ENCODE peak calls at places on chromosomes 16 and 17, in nine cellular contexts. One of them, this sample, is unnamed.

GRCh38 chr17:4782652-4783051 is 3.5 kb downstream of the VMO1 start:
- DNase-seq in COLO829: no peak
- DNase-seq in M059J: no peak
- DNase-seq in stimulated activated CD4-positive, alpha-beta T cell treated with anti-CD3 and anti-CD28 coated beads, Interleukin-4, amount 100 ng/mL, for 1 hour: no peak
- DNase-seq in GM19239: no peak
- DNase-seq in RWPE1: no peak
- DNase-seq in activated CD4-positive, alpha-beta T cell treated with anti-CD3 and anti-CD28 coated beads, Interleukin-2, amount 50 U/mL, for 24 hours: no peak
- DNase-seq in Peyer's patch: no peak
- DNase-seq in caudate nucleus: no peak
- DNase-seq in this sample: no peak

GRCh38 chr16:424623-425081 is 797 bp upstream of the RAB11FIP3 start:
- DNase-seq in Peyer's patch: no peak
- DNase-seq in RWPE1: no peak
- DNase-seq in activated CD4-positive, alpha-beta T cell treated with anti-CD3 and anti-CD28 coated beads, Interleukin-2, amount 50 U/mL, for 24 hours: no peak
- DNase-seq in COLO829: no peak
- DNase-seq in stimulated activated CD4-positive, alpha-beta T cell treated with anti-CD3 and anti-CD28 coated beads, Interleukin-4, amount 100 ng/mL, for 1 hour: no peak
- DNase-seq in M059J: peak; percentile 62
- DNase-seq in caudate nucleus: no peak
- DNase-seq in GM19239: no peak
- DNase-seq in this sample: peak; percentile 92

GRCh38 chr16:88318521-88318920 is 64.2 kb upstream of the ZNF469 start:
- DNase-seq in activated CD4-positive, alpha-beta T cell treated with anti-CD3 and anti-CD28 coated beads, Interleukin-2, amount 50 U/mL, for 24 hours: no peak
- DNase-seq in Peyer's patch: no peak
- DNase-seq in COLO829: no peak
- DNase-seq in RWPE1: no peak
- DNase-seq in GM19239: no peak
- DNase-seq in M059J: no peak
- DNase-seq in caudate nucleus: no peak
- DNase-seq in stimulated activated CD4-positive, alpha-beta T cell treated with anti-CD3 and anti-CD28 coated beads, Interleukin-4, amount 100 ng/mL, for 1 hour: no peak
- DNase-seq in this sample: no peak

GRCh38 chr17:74639704-74640142 is 16.2 kb upstream of the CD300E start:
- DNase-seq in Peyer's patch: peak; percentile 22
- DNase-seq in caudate nucleus: no peak
- DNase-seq in stimulated activated CD4-positive, alpha-beta T cell treated with anti-CD3 and anti-CD28 coated beads, Interleukin-4, amount 100 ng/mL, for 1 hour: no peak
- DNase-seq in COLO829: no peak
- DNase-seq in GM19239: no peak
- DNase-seq in RWPE1: no peak
- DNase-seq in M059J: peak; percentile 5
- DNase-seq in activated CD4-positive, alpha-beta T cell treated with anti-CD3 and anti-CD28 coated beads, Interleukin-2, amount 50 U/mL, for 24 hours: no peak
- DNase-seq in this sample: no peak

GRCh38 chr16:30472328-30472942 is at the start of gene ITGAL:
- DNase-seq in Peyer's patch: peak; percentile 84
- DNase-seq in caudate nucleus: no peak
- DNase-seq in activated CD4-positive, alpha-beta T cell treated with anti-CD3 and anti-CD28 coated beads, Interleukin-2, amount 50 U/mL, for 24 hours: peak; percentile 88
- DNase-seq in RWPE1: no peak
- DNase-seq in COLO829: no peak
- DNase-seq in M059J: no peak
- DNase-seq in GM19239: peak; percentile 82
- DNase-seq in stimulated activated CD4-positive, alpha-beta T cell treated with anti-CD3 and anti-CD28 coated beads, Interleukin-4, amount 100 ng/mL, for 1 hour: peak; percentile 79
- DNase-seq in this sample: peak; percentile 27

GRCh38 chr17:42179911-42180410 is 981 bp downstream of the KCNH4 start:
- DNase-seq in GM19239: no peak
- DNase-seq in COLO829: peak; percentile 74
- DNase-seq in activated CD4-positive, alpha-beta T cell treated with anti-CD3 and anti-CD28 coated beads, Interleukin-2, amount 50 U/mL, for 24 hours: no peak
- DNase-seq in RWPE1: peak; percentile 67
- DNase-seq in caudate nucleus: no peak
- DNase-seq in M059J: peak; percentile 36
- DNase-seq in Peyer's patch: no peak
- DNase-seq in stimulated activated CD4-positive, alpha-beta T cell treated with anti-CD3 and anti-CD28 coated beads, Interleukin-4, amount 100 ng/mL, for 1 hour: peak; percentile 31
- DNase-seq in this sample: no peak

GRCh38 chr17:73410586-73411329 is 99.0 kb upstream of the CDC42EP4 start:
- DNase-seq in caudate nucleus: no peak
- DNase-seq in RWPE1: no peak
- DNase-seq in stimulated activated CD4-positive, alpha-beta T cell treated with anti-CD3 and anti-CD28 coated beads, Interleukin-4, amount 100 ng/mL, for 1 hour: no peak
- DNase-seq in COLO829: no peak
- DNase-seq in M059J: no peak
- DNase-seq in Peyer's patch: no peak
- DNase-seq in GM19239: no peak
- DNase-seq in activated CD4-positive, alpha-beta T cell treated with anti-CD3 and anti-CD28 coated beads, Interleukin-2, amount 50 U/mL, for 24 hours: no peak
- DNase-seq in this sample: no peak

GRCh38 chr16:12489362-12489761 is 314.3 kb downstream of the CPPED1 start:
- DNase-seq in RWPE1: no peak
- DNase-seq in Peyer's patch: no peak
- DNase-seq in M059J: no peak
- DNase-seq in COLO829: no peak
- DNase-seq in stimulated activated CD4-positive, alpha-beta T cell treated with anti-CD3 and anti-CD28 coated beads, Interleukin-4, amount 100 ng/mL, for 1 hour: no peak
- DNase-seq in caudate nucleus: no peak
- DNase-seq in activated CD4-positive, alpha-beta T cell treated with anti-CD3 and anti-CD28 coated beads, Interleukin-2, amount 50 U/mL, for 24 hours: no peak
- DNase-seq in GM19239: no peak
- DNase-seq in this sample: peak; percentile 70

GRCh38 chr16:67445441-67445912 is 14.6 kb downstream of the HSD11B2 start:
- DNase-seq in RWPE1: no peak
- DNase-seq in caudate nucleus: no peak
- DNase-seq in COLO829: no peak
- DNase-seq in Peyer's patch: no peak
- DNase-seq in GM19239: no peak
- DNase-seq in activated CD4-positive, alpha-beta T cell treated with anti-CD3 and anti-CD28 coated beads, Interleukin-2, amount 50 U/mL, for 24 hours: no peak
- DNase-seq in M059J: no peak
- DNase-seq in stimulated activated CD4-positive, alpha-beta T cell treated with anti-CD3 and anti-CD28 coated beads, Interleukin-4, amount 100 ng/mL, for 1 hour: no peak
- DNase-seq in this sample: no peak

GRCh38 chr17:68497885-68498319 is 14.3 kb upstream of the PRKAR1A start:
- DNase-seq in Peyer's patch: peak; percentile 61
- DNase-seq in GM19239: peak; percentile 75
- DNase-seq in caudate nucleus: no peak
- DNase-seq in stimulated activated CD4-positive, alpha-beta T cell treated with anti-CD3 and anti-CD28 coated beads, Interleukin-4, amount 100 ng/mL, for 1 hour: no peak
- DNase-seq in RWPE1: no peak
- DNase-seq in M059J: no peak
- DNase-seq in COLO829: no peak
- DNase-seq in activated CD4-positive, alpha-beta T cell treated with anti-CD3 and anti-CD28 coated beads, Interleukin-2, amount 50 U/mL, for 24 hours: no peak
- DNase-seq in this sample: no peak

GRCh38 chr16:72858611-72859493 is 189.1 kb downstream of the ZFHX3 start:
- DNase-seq in stimulated activated CD4-positive, alpha-beta T cell treated with anti-CD3 and anti-CD28 coated beads, Interleukin-4, amount 100 ng/mL, for 1 hour: no peak
- DNase-seq in Peyer's patch: no peak
- DNase-seq in activated CD4-positive, alpha-beta T cell treated with anti-CD3 and anti-CD28 coated beads, Interleukin-2, amount 50 U/mL, for 24 hours: no peak
- DNase-seq in COLO829: no peak
- DNase-seq in GM19239: no peak
- DNase-seq in RWPE1: no peak
- DNase-seq in M059J: no peak
- DNase-seq in caudate nucleus: no peak
- DNase-seq in this sample: peak; percentile 79

GRCh38 chr16:27514806-27515205 is 34.9 kb downstream of the GTF3C1 start:
- DNase-seq in stimulated activated CD4-positive, alpha-beta T cell treated with anti-CD3 and anti-CD28 coated beads, Interleukin-4, amount 100 ng/mL, for 1 hour: no peak
- DNase-seq in M059J: no peak
- DNase-seq in caudate nucleus: no peak
- DNase-seq in COLO829: no peak
- DNase-seq in Peyer's patch: no peak
- DNase-seq in activated CD4-positive, alpha-beta T cell treated with anti-CD3 and anti-CD28 coated beads, Interleukin-2, amount 50 U/mL, for 24 hours: no peak
- DNase-seq in RWPE1: no peak
- DNase-seq in GM19239: no peak
- DNase-seq in this sample: no peak

GRCh38 chr16:518858-519257 is 8.7 kb upstream of the CAPN15 start:
- DNase-seq in M059J: no peak
- DNase-seq in caudate nucleus: no peak
- DNase-seq in COLO829: no peak
- DNase-seq in stimulated activated CD4-positive, alpha-beta T cell treated with anti-CD3 and anti-CD28 coated beads, Interleukin-4, amount 100 ng/mL, for 1 hour: no peak
- DNase-seq in RWPE1: no peak
- DNase-seq in GM19239: no peak
- DNase-seq in activated CD4-positive, alpha-beta T cell treated with anti-CD3 and anti-CD28 coated beads, Interleukin-2, amount 50 U/mL, for 24 hours: no peak
- DNase-seq in Peyer's patch: no peak
- DNase-seq in this sample: no peak

GRCh38 chr16:80591071-80591935 is 50.5 kb downstream of the DYNLRB2 start:
- DNase-seq in stimulated activated CD4-positive, alpha-beta T cell treated with anti-CD3 and anti-CD28 coated beads, Interleukin-4, amount 100 ng/mL, for 1 hour: no peak
- DNase-seq in RWPE1: no peak
- DNase-seq in GM19239: no peak
- DNase-seq in activated CD4-positive, alpha-beta T cell treated with anti-CD3 and anti-CD28 coated beads, Interleukin-2, amount 50 U/mL, for 24 hours: peak; percentile 2
- DNase-seq in M059J: peak; percentile 70
- DNase-seq in Peyer's patch: no peak
- DNase-seq in caudate nucleus: no peak
- DNase-seq in COLO829: no peak
- DNase-seq in this sample: no peak

GRCh38 chr17:78995761-78996451 is 13.7 kb downstream of the CANT1 start:
- DNase-seq in caudate nucleus: no peak
- DNase-seq in M059J: no peak
- DNase-seq in COLO829: no peak
- DNase-seq in activated CD4-positive, alpha-beta T cell treated with anti-CD3 and anti-CD28 coated beads, Interleukin-2, amount 50 U/mL, for 24 hours: no peak
- DNase-seq in stimulated activated CD4-positive, alpha-beta T cell treated with anti-CD3 and anti-CD28 coated beads, Interleukin-4, amount 100 ng/mL, for 1 hour: no peak
- DNase-seq in RWPE1: no peak
- DNase-seq in GM19239: no peak
- DNase-seq in Peyer's patch: no peak
- DNase-seq in this sample: peak; percentile 82

GRCh38 chr16:56513972-56514371 is 5.9 kb downstream of the BBS2 start:
- DNase-seq in COLO829: peak; percentile 36
- DNase-seq in GM19239: no peak
- DNase-seq in caudate nucleus: no peak
- DNase-seq in M059J: peak; percentile 69
- DNase-seq in RWPE1: peak; percentile 52
- DNase-seq in Peyer's patch: peak; percentile 48
- DNase-seq in activated CD4-positive, alpha-beta T cell treated with anti-CD3 and anti-CD28 coated beads, Interleukin-2, amount 50 U/mL, for 24 hours: peak; percentile 10
- DNase-seq in stimulated activated CD4-positive, alpha-beta T cell treated with anti-CD3 and anti-CD28 coated beads, Interleukin-4, amount 100 ng/mL, for 1 hour: peak; percentile 35
- DNase-seq in this sample: peak; percentile 41

GRCh38 chr16:66154801-66155200 is 211.7 kb upstream of the CDH5 start:
- DNase-seq in activated CD4-positive, alpha-beta T cell treated with anti-CD3 and anti-CD28 coated beads, Interleukin-2, amount 50 U/mL, for 24 hours: no peak
- DNase-seq in Peyer's patch: no peak
- DNase-seq in M059J: no peak
- DNase-seq in COLO829: no peak
- DNase-seq in stimulated activated CD4-positive, alpha-beta T cell treated with anti-CD3 and anti-CD28 coated beads, Interleukin-4, amount 100 ng/mL, for 1 hour: no peak
- DNase-seq in caudate nucleus: no peak
- DNase-seq in RWPE1: no peak
- DNase-seq in GM19239: no peak
- DNase-seq in this sample: no peak

GRCh38 chr17:34654871-34655270 is 75.5 kb downstream of the TMEM132E start:
- DNase-seq in GM19239: no peak
- DNase-seq in Peyer's patch: no peak
- DNase-seq in COLO829: no peak
- DNase-seq in activated CD4-positive, alpha-beta T cell treated with anti-CD3 and anti-CD28 coated beads, Interleukin-2, amount 50 U/mL, for 24 hours: no peak
- DNase-seq in M059J: no peak
- DNase-seq in RWPE1: no peak
- DNase-seq in stimulated activated CD4-positive, alpha-beta T cell treated with anti-CD3 and anti-CD28 coated beads, Interleukin-4, amount 100 ng/mL, for 1 hour: no peak
- DNase-seq in caudate nucleus: no peak
- DNase-seq in this sample: no peak

GRCh38 chr17:6712058-6712853 is 913 bp downstream of the SLC13A5 start:
- DNase-seq in M059J: peak; percentile 63
- DNase-seq in Peyer's patch: no peak
- DNase-seq in stimulated activated CD4-positive, alpha-beta T cell treated with anti-CD3 and anti-CD28 coated beads, Interleukin-4, amount 100 ng/mL, for 1 hour: no peak
- DNase-seq in caudate nucleus: no peak
- DNase-seq in COLO829: peak; percentile 20
- DNase-seq in RWPE1: peak; percentile 76
- DNase-seq in activated CD4-positive, alpha-beta T cell treated with anti-CD3 and anti-CD28 coated beads, Interleukin-2, amount 50 U/mL, for 24 hours: no peak
- DNase-seq in GM19239: no peak
- DNase-seq in this sample: no peak

GRCh38 chr17:7293821-7294613 is 422 bp downstream of the YBX2 start:
- DNase-seq in stimulated activated CD4-positive, alpha-beta T cell treated with anti-CD3 and anti-CD28 coated beads, Interleukin-4, amount 100 ng/mL, for 1 hour: no peak
- DNase-seq in COLO829: no peak
- DNase-seq in GM19239: no peak
- DNase-seq in activated CD4-positive, alpha-beta T cell treated with anti-CD3 and anti-CD28 coated beads, Interleukin-2, amount 50 U/mL, for 24 hours: no peak
- DNase-seq in M059J: no peak
- DNase-seq in caudate nucleus: no peak
- DNase-seq in RWPE1: peak; percentile 42
- DNase-seq in Peyer's patch: no peak
- DNase-seq in this sample: no peak